ENCODE peak calls at places on chromosomes 7 and 10, in five cellular contexts. Z is mesendoderm, N is ovary, A is kidney, C is IMR-90. V is an unnamed sample.

GRCh38 chr10:101770331-101771215 is 5.3 kb downstream of the FGF8 start:
- DNase-seq in A (no peak), N (no peak), C (no peak), Z (no peak), V (no peak)

GRCh38 chr10:122393288-122393687 is 18.8 kb downstream of the PLEKHA1 start:
- DNase-seq in N (no peak), Z (no peak), A (no peak), C (no peak), V (no peak)

GRCh38 chr7:82173400-82174021 is 270.1 kb downstream of the CACNA2D1 start:
- DNase-seq in A (no peak), C (no peak), Z (no peak), N (no peak), V (no peak)

GRCh38 chr10:71984798-71985388 is 20.7 kb downstream of the CHST3 start:
- DNase-seq in N (no peak), A (peak; percentile 71), C (no peak), Z (no peak), V (peak; percentile 29)

GRCh38 chr7:153523320-153524015 is 528.7 kb upstream of the DPP6 start:
- DNase-seq in N (no peak), Z (no peak), A (no peak), C (no peak), V (no peak)

GRCh38 chr10:71575446-71575845 is 144.1 kb downstream of the C10orf105 start:
- DNase-seq in A (peak; percentile 53), C (no peak), Z (no peak), N (peak; percentile 58), V (no peak)

GRCh38 chr10:11149499-11149898 is 131.8 kb downstream of the CELF2 start:
- DNase-seq in C (no peak), Z (no peak), N (no peak), A (no peak), V (no peak)

GRCh38 chr7:142859829-142860228 is 5.0 kb downstream of the EPHB6 start:
- DNase-seq in Z (no peak), C (peak; percentile 2), N (peak; percentile 54), A (no peak), V (no peak)

GRCh38 chr10:34444223-34445183 is 370.6 kb downstream of the PARD3 start:
- DNase-seq in Z (no peak), N (no peak), C (peak; percentile 17), A (no peak), V (no peak)

GRCh38 chr10:36089790-36090391 is 447.8 kb upstream of the FZD8 start:
- DNase-seq in Z (no peak), C (no peak), N (no peak), A (no peak), V (no peak)

GRCh38 chr10:75236178-75236825 is 545 bp upstream of the COMTD1 start:
- DNase-seq in N (no peak), Z (no peak), A (no peak), C (no peak), V (no peak)

GRCh38 chr7:134712196-134712595 is 65.5 kb downstream of the BPGM start:
- DNase-seq in A (no peak), C (no peak), Z (no peak), N (no peak), V (no peak)

GRCh38 chr7:22858274-22858639 is 35.6 kb upstream of the TOMM7 start:
- DNase-seq in C (no peak), Z (no peak), A (no peak), N (no peak), V (no peak)

GRCh38 chr10:43043773-43044394 is 33.0 kb upstream of the RET start:
- DNase-seq in C (no peak), N (no peak), Z (no peak), A (peak; percentile 51), V (no peak)

GRCh38 chr7:74417419-74417971 is 36.2 kb upstream of the GTF2IRD1 start:
- DNase-seq in A (peak; percentile 86), N (peak; percentile 61), C (peak; percentile 61), Z (peak; percentile 69), V (peak; percentile 57)

GRCh38 chr10:124369066-124369465 is 49.7 kb downstream of the OAT start:
- DNase-seq in Z (no peak), C (no peak), A (no peak), N (no peak), V (no peak)

GRCh38 chr10:130232361-130233360 is 96.5 kb downstream of the GLRX3 start:
- DNase-seq in N (no peak), Z (no peak), A (no peak), C (no peak), V (no peak)

GRCh38 chr10:2760736-2761135 is 306.6 kb upstream of the PFKP start:
- DNase-seq in A (no peak), C (no peak), Z (no peak), N (no peak), V (no peak)

GRCh38 chr7:778968-779451 is 51.9 kb upstream of the PRKAR1B start:
- DNase-seq in Z (no peak), N (no peak), A (peak; percentile 81), C (no peak), V (peak; percentile 37)

GRCh38 chr7:102914585-102914984 is 1.8 kb downstream of the LRRC17 start:
- DNase-seq in Z (peak; percentile 39), A (peak; percentile 74), C (peak; percentile 93), N (peak; percentile 86), V (no peak)

GRCh38 chr10:77463967-77464745 is 173.5 kb downstream of the KCNMA1 start:
- DNase-seq in Z (no peak), C (peak; percentile 70), N (no peak), A (no peak), V (no peak)

GRCh38 chr10:26212511-26212910 is 4.1 kb upstream of the GAD2 start:
- DNase-seq in Z (peak; percentile 8), A (no peak), C (no peak), N (no peak), V (no peak)

GRCh38 chr10:62735464-62736188 is 68.9 kb upstream of the ADO start:
- DNase-seq in N (no peak), C (peak; percentile 47), Z (no peak), A (no peak), V (no peak)

DNA sequence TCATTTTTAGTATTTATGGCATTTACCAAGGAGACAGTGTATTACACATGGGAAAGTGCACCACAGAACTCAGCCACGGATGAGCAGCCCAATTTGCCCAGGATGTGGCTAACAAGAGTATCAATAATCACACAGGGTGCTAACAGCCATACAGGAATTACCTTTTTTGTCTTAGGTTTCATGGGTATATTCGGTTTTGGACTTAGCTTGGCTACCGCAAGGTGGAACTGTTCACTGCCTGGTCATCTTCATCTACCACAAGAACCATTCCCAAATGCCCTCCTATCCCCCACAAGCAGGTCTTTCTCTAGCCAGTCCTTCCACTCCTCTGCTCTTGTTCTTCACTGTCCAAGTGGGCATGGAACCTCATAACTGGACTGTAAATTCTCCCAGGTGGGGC is 6.0 kb downstream of the PDLIM1 start:
- DNase-seq in A (no peak), C (no peak), Z (no peak), N (no peak), V (no peak)
- H3K27ac ChIP-seq in A (no peak overlapping the region), C (no peak overlapping the region), Z (no peak overlapping the region), N (no peak overlapping the region), V (no peak overlapping the region)

GRCh38 chr7:156684251-156684650 is 43.7 kb downstream of the RNF32 start:
- DNase-seq in C (no peak), A (no peak), Z (no peak), N (no peak), V (no peak)
- H3K27ac ChIP-seq in C (no peak overlapping the region), A (no peak overlapping the region), Z (no peak overlapping the region), N (no peak overlapping the region), V (no peak overlapping the region)

GRCh38 chr7:158910254-158911053 is 54.1 kb downstream of the DYNC2I1 start:
- DNase-seq in A (no peak), Z (peak; percentile 13), C (no peak), N (no peak), V (no peak)
- H3K27ac ChIP-seq in A (no peak overlapping the region), Z (no peak overlapping the region), C (no peak overlapping the region), N (no peak overlapping the region), V (no peak overlapping the region)

GRCh38 chr10:78980815-78981214 is 88.0 kb upstream of the ZMIZ1 start:
- DNase-seq in C (no peak), Z (no peak), N (no peak), A (no peak), V (no peak)
- H3K27ac ChIP-seq in C (no peak overlapping the region), Z (no peak overlapping the region), N (no peak overlapping the region), A (no peak overlapping the region), V (no peak overlapping the region)

V was measured in endothelial cell of umbilical vein.